ENCODE peak calls at places on chromosomes 2 and 18, in seven cellular contexts. D is body of pancreas, H is cardiac muscle cell, T is natural killer cell, S is activated B cell treated with CpG ODN at 0.5 μM for 24 hours, N is BE2C, I is IMR-90. K is an unnamed sample.

GRCh38 chr2:64019975-64020281 is 700 bp upstream of the VPS54 start:
- DNase-seq in D (no peak), S (no peak), N (no peak), H (no peak), T (no peak), I (no peak), K (no peak)

GRCh38 chr2:225008935-225009334 is 33.3 kb downstream of the DOCK10 start:
- DNase-seq in H (peak), I (no peak), D (no peak), N (peak), T (no peak), S (no peak), K (no peak)

GRCh38 chr2:199838399-199838798 is 12.6 kb downstream of the FTCDNL1 start:
- DNase-seq in I (no peak), S (no peak), N (no peak), T (no peak), H (no peak), D (no peak), K (no peak)

GRCh38 chr18:10047237-10047636 is 133.4 kb downstream of the VAPA start:
- DNase-seq in N (no peak), T (no peak), I (peak), S (no peak), D (no peak), H (peak), K (no peak)

GRCh38 chr2:239739206-239739605 is 285.9 kb downstream of the NDUFA10 start:
- DNase-seq in H (no peak), N (no peak), D (no peak), I (no peak), T (no peak), S (no peak), K (no peak)

GRCh38 chr2:207230261-207231105 is 64.7 kb upstream of the KLF7 start:
- DNase-seq in T (no peak), S (no peak), I (no peak), N (peak), H (peak), D (peak), K (no peak)

GRCh38 chr2:63488118-63488713 is 100.1 kb downstream of the WDPCP start:
- DNase-seq in T (no peak), H (peak), D (peak), I (peak), S (no peak), N (peak), K (no peak)

GRCh38 chr2:71856709-71857525 is 290.7 kb downstream of the CYP26B1 start:
- DNase-seq in D (no peak), S (no peak), I (no peak), N (no peak), H (peak), T (no peak), K (no peak)

GRCh38 chr2:113212245-113213060 is 38.7 kb downstream of the PSD4 start:
- DNase-seq in D (no peak), T (no peak), N (no peak), I (no peak), S (no peak), H (no peak), K (no peak)

GRCh38 chr2:233081232-233081730 is 21.1 kb downstream of the INPP5D start:
- DNase-seq in T (no peak), H (no peak), S (no peak), N (no peak), D (peak), I (no peak), K (peak)

GRCh38 chr18:46324556-46324955 is 220.4 kb downstream of the HAUS1 start:
- DNase-seq in H (peak), T (no peak), S (no peak), N (no peak), D (peak), I (peak), K (no peak)

GRCh38 chr2:157287160-157287559 is 29.7 kb downstream of the GALNT5 start:
- DNase-seq in I (no peak), T (no peak), N (no peak), H (no peak), D (no peak), S (no peak), K (no peak)

GRCh38 chr18:54829856-54830255 is 1.6 kb downstream of the RAB27B start:
- DNase-seq in D (no peak), H (no peak), N (no peak), T (no peak), S (no peak), I (no peak), K (no peak)

GRCh38 chr2:240426797-240427721 is 8.4 kb upstream of the GPC1 start:
- DNase-seq in N (no peak), S (no peak), D (peak), H (peak), T (no peak), I (peak), K (peak)

GRCh38 chr2:216777637-216778273 is 82.1 kb downstream of the TNP1 start:
- DNase-seq in S (no peak), N (peak), D (peak), I (peak), T (no peak), H (peak), K (no peak)
- TF ChIP-seq CTCF in S (no peak), N (peak), D (peak), I (peak), T (peak), H (peak), K (peak)

GRCh38 chr2:231613655-231614558 is 21.2 kb downstream of the TEX44 start:
- DNase-seq in S (peak), H (peak), D (peak), I (peak), T (peak), N (peak), K (no peak)
- TF ChIP-seq CTCF in S (no peak), H (peak), D (peak), I (peak), T (no peak), N (peak), K (no peak)

DNA sequence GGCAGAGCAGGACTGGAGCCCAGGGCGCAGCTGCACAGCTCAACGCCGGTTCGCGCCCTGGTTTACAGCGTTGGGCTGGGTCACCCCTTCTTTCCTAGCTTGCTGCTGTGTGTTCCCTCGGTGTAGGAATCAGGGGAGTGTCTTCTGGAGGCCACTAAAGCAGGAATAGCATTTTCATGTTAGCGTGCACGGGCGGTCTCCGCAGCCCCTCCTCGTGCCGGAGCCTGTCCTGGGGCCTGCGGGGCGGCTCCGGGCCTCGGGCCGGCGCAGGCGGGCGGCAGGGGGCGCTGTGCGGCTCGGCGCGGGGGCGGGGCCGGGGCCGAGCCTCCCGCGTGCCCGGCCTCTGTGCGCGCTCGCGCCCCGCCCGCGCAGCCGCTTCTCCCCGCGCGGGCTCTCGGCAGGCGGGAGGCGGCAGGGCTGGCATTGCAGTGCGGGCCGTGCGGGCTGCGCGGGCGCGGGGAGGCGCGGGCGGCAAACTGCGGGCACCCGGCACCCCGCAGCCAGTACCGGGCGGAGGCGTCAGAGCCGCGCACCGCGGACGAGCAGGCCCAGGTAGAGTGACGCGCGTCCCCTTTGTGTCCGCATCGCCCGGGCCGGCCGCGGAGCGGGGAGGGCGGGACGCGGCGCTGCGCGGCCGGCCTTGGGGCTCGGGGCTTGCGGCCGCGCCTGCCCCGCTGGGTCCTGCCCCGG is at the start of gene RNF144A:
- DNase-seq in D (peak), S (peak), I (peak), T (peak), H (peak), N (peak), K (no peak)
- TF ChIP-seq CTCF in D (peak), S (no peak), I (peak), T (peak), H (peak), N (peak), K (peak)

GRCh38 chr2:77954931-77955330 is 432.8 kb upstream of the LRRTM4 start:
- DNase-seq in D (no peak), I (no peak), N (no peak), T (no peak), H (no peak), S (no peak), K (no peak)
- TF ChIP-seq CTCF in D (no peak), I (no peak), N (peak), T (no peak), H (no peak), S (no peak), K (no peak)

GRCh38 chr18:37019157-37019571 is 190.2 kb downstream of the KIAA1328 start:
- DNase-seq in S (no peak), N (peak), I (peak), T (no peak), D (peak), H (peak), K (no peak)
- TF ChIP-seq CTCF in S (no peak), N (peak), I (no peak), T (no peak), D (peak), H (peak), K (no peak)

DNA sequence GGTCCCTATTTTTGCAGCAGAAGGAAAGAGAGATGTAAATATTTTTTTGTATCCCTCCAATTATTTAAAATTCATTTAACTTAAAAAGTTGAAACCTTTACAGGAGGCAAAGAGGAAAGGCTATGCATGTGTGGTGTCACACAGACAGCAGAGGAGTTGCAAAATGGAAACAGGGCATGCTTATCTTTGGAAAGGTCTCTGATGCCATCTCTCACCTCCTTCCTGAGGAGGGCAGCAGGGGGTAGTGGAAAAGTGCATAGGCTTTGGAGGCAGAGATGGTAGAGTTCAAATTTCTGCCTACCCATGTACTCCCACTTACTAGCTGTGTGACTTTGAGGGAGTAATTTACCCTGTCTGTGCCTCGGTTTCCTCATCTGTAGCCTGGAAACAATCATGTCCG is 99.6 kb upstream of the MCFD2 start:
- DNase-seq in T (no peak), I (no peak), H (no peak), S (no peak), N (no peak), D (no peak), K (no peak)
- TF ChIP-seq CTCF in T (no peak), I (peak), H (no peak), S (no peak), N (peak), D (no peak), K (no peak)

DNA sequence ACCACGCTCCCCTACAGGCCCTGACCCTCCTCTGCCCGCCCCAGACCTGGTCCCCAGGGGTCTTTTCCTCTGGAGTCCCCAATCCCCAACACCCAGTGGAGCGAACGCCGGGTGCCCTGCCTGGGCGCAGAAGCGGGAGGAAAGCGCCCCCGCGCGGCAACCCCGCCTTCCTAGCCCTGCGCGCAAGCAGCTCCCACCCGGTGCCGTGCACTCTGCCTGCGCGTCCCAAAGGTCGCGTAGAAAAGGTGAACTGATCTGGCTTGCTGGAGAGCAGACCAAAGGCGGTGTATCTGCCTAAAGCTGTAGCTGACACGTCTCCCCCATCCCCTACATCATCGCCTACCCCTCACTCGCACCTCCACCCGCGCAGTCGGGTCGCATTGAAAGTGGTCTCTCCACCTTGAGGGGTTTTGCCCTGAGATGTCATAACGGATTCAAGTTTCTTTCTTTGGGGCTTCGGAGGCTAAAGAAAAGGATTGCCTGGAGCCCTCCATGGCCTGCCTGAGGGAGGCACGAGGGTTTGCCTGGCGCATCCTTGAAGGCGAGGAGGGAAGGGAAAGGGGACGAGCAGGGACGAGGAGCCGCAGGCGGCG is 5.7 kb downstream of the GAD1 start:
- DNase-seq in D (no peak), S (no peak), N (no peak), H (no peak), T (no peak), I (no peak), K (no peak)
- TF ChIP-seq CTCF in D (no peak), S (no peak), N (peak), H (peak), T (no peak), I (no peak), K (peak)

DNA sequence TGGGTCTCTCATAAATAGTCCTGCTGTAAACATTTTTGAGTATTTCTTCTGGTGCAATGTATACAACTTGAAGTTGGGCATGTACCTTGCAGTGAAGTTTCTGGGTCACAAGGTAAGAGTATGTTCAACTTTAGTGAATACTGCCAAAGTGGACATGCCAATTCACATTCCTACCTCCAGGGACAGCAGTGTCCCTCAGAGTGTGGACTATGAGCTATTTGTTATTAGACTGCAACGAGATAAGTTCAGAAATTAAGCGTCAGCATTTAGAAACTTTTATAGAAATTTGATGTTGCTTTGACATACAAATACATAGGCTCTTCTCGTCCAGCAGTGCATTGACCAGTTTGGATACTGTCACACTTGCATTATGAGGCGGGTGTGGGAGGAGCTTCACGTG is 7.2 kb upstream of the ACKR3 start:
- DNase-seq in T (no peak), S (no peak), I (peak), D (peak), H (peak), N (no peak), K (no peak)
- TF ChIP-seq CTCF in T (no peak), S (no peak), I (peak), D (peak), H (peak), N (peak), K (no peak)

GRCh38 chr18:77392323-77392722 is 142.7 kb downstream of the GALR1 start:
- DNase-seq in I (no peak), S (no peak), D (no peak), T (no peak), H (no peak), N (no peak), K (no peak)
- TF ChIP-seq CTCF in I (no peak), S (no peak), D (no peak), T (no peak), H (no peak), N (no peak), K (no peak)

GRCh38 chr18:48947583-48947982 is 3.2 kb downstream of the SMAD7 start:
- DNase-seq in I (no peak), N (peak), S (no peak), H (no peak), D (peak), T (no peak), K (no peak)

GRCh38 chr18:48949051-48949605 is 1.6 kb downstream of the SMAD7 start:
- DNase-seq in T (peak), N (no peak), D (no peak), I (no peak), S (no peak), H (no peak), K (no peak)

GRCh38 chr18:48947102-48947501 is 3.7 kb downstream of the SMAD7 start:
- DNase-seq in D (no peak), I (no peak), T (no peak), S (no peak), H (no peak), N (no peak), K (no peak)

GRCh38 chr18:48949606-48950535 is 894 bp downstream of the SMAD7 start:
- DNase-seq in N (peak), S (peak), I (peak), D (peak), H (peak), T (peak), K (no peak)

DNA sequence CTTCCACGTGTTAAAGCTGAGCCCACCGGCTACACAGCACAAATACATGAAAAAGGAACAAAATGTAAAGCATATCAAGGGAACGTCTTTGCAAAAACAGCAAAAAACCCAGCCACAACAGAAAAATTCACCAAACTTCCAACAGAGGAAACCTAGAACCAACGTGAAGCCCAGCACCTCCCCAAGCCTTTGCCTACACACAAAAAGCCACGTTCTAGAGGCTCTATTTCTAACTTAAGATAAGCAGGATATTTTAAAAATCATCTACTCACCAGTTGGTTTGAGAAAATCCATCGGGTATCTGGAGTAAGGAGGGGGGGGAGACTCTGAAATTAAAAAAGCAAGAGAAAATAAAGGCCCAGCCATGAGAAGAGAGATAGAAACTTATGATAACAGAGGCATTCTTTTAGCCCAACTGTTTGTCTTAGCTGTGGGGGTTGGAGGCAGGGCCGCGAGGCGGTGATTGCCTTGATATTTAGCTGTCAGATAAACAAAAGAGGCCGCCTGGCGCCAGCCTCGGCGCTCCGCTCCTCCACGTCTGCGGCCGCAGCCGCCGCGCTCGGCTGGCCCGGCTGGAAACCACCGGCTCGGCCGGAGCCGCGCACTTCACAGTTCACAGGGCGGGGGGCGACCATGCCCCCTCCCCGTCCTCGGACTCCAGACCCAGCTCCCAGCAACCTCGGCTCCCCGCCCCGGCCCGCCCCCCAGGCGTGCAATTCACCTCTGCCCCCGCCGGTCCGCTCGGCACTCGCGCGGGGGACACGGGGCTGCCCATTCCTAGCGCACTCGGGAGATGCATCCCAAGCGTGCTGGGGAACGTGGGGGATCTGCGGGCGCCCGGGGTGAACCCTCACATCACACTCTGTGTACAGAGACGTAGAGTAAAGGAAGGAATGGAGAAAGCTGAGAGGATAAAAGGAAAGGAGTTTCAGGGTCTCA is 2.4 kb downstream of the SMAD7 start:
- DNase-seq in I (peak), H (peak), N (peak), S (peak), D (peak), T (peak), K (no peak)
- TF ChIP-seq CTCF in I (peak), H (peak), N (no peak), S (no peak), D (no peak), T (no peak), K (no peak)

K was measured in CD14-positive monocyte.